ENCODE peak calls at places on chromosomes 4 and X, in four cellular contexts. F is psoas muscle, Q is HepG2, W is DND-41. L is an unnamed sample. For H3K36me3, the result is how much of the 10 kb centered on the place peaks cover.

GRCh38 chr4:142875117-142875516 is 29.0 kb upstream of the INPP4B start:
- DNase-seq in F (no peak), Q (peak), W (no peak), L (no peak)

GRCh38 chrX:110044531-110045249 is 41.8 kb downstream of the TMEM164 start:
- DNase-seq in F (no peak), Q (no peak), W (no peak), L (no peak)

GRCh38 chr4:10579700-10580099 is 104.9 kb downstream of the CLNK start:
- DNase-seq in F (no peak), Q (no peak), W (no peak), L (no peak)

GRCh38 chrX:11143931-11144678 is 33.0 kb downstream of the HCCS start:
- DNase-seq in F (peak), Q (peak), W (peak), L (peak)

GRCh38 chr4:71241467-71242401 is 97.1 kb upstream of the SLC4A4 start:
- DNase-seq in F (no peak), Q (no peak), W (no peak), L (peak)

GRCh38 chrX:1165535-1166196 is 46.8 kb downstream of the CRLF2 start:
- DNase-seq in F (no peak), Q (no peak), W (no peak), L (peak)

GRCh38 chr4:152488246-152488645 is 47.6 kb downstream of the FBXW7 start:
- DNase-seq in F (no peak), Q (no peak), W (no peak), L (no peak)

GRCh38 chr4:47145630-47146029 is 114.3 kb downstream of the GABRB1 start:
- DNase-seq in F (no peak), Q (peak), W (no peak), L (no peak)

GRCh38 chr4:47531241-47531953 is 46.3 kb downstream of the ATP10D start:
- DNase-seq in F (no peak), Q (peak), W (peak), L (peak)

GRCh38 chr4:140673729-140674128 is 82.5 kb downstream of the TBC1D9 start:
- DNase-seq in F (no peak), Q (no peak), W (no peak), L (no peak)

GRCh38 chrX:1601051-1601767 is 9.8 kb downstream of the AKAP17A start:
- DNase-seq in F (no peak), Q (no peak), W (no peak), L (no peak)

GRCh38 chr4:94711635-94712034 is 46.1 kb upstream of the BMPR1B start:
- DNase-seq in F (no peak), Q (no peak), W (no peak), L (no peak)

GRCh38 chrX:24759786-24760185 is 66.1 kb downstream of the POLA1 start:
- DNase-seq in F (no peak), Q (no peak), W (no peak), L (no peak)

GRCh38 chrX:108735087-108735679 is 1.2 kb downstream of the IRS4 start:
- DNase-seq in F (no peak), Q (no peak), W (no peak), L (no peak)

GRCh38 chr4:56235714-56236113 is 151.6 kb downstream of the AASDH start:
- DNase-seq in F (no peak), Q (no peak), W (no peak), L (no peak)

GRCh38 chr4:108596389-108596788 is 24.0 kb upstream of the RPL34 start:
- DNase-seq in F (no peak), Q (no peak), W (no peak), L (no peak)

GRCh38 chrX:11611965-11612364 is 53.8 kb downstream of the ARHGAP6 start:
- DNase-seq in F (no peak), Q (no peak), W (no peak), L (no peak)

GRCh38 chr4:8608714-8609391 is 16.3 kb downstream of the CPZ start:
- DNase-seq in F (no peak), Q (no peak), W (no peak), L (no peak)

GRCh38 chr4:139593091-139593564 is 37.1 kb upstream of the SETD7 start:
- DNase-seq in F (no peak), Q (peak), W (no peak), L (peak)

GRCh38 chr4:42605264-42605663 is 51.6 kb downstream of the ATP8A1 start:
- DNase-seq in F (no peak), Q (no peak), W (no peak), L (peak)

GRCh38 chr4:119672086-119672485 is 43.5 kb upstream of the PDE5A start:
- DNase-seq in F (no peak), Q (no peak), W (no peak), L (no peak)

GRCh38 chrX:44342866-44343265 is 606 bp downstream of the EFHC2 start:
- DNase-seq in F (no peak), Q (no peak), W (no peak), L (no peak)

GRCh38 chr4:55123791-55124190 is 1.6 kb downstream of the KDR start:
- DNase-seq in F (no peak), Q (no peak), W (no peak), L (no peak)

DNA sequence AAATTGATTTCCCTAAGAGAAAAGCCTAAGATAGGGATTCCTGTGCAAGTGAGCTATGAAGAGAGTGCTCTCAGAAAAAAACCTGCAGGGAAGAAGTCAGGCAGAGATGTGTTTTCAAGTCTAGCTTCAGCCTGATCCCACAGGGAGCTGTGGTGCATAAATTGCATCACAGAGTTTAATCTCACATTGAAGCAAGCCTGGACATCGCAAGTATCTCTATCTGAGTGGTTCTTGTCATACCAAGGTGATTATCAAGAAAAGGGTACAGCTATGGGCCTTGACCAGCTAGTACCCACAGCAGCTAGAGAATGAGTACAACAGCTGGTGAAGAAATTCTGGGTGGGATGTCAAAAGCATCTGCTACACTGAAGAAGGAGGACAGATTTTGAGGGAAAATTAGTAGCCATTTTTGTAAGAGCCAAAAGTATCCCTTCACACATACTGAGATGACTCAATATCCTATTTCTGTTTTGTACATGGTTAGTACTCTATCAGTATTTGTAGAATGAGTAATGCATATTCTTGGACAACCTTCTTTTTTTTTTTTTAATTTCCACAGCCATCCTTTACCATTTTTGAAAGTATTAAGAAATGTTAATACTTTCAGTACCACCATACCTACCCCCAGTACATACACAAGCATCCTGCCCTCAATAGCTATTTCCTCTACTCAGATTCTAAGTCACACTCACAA is 708.9 kb downstream of the IL1RAPL1 start:
- DNase-seq in F (no peak), Q (no peak), W (no peak), L (no peak)
- H3K27ac ChIP-seq in F (no peak), Q (no peak), W (no peak), L (no peak)

GRCh38 chr4:128298852-128299251 is 11.2 kb upstream of the PGRMC2 start:
- DNase-seq in F (no peak), Q (no peak), W (no peak), L (no peak)
- TF ChIP-seq CTCF in F (no peak), Q (no peak), W (peak), L (no peak)

GRCh38 chr4:174358410-174358809 is 74.7 kb downstream of the CEP44 start:
- DNase-seq in F (no peak), Q (no peak), W (no peak), L (no peak)
- H3K36me3 ChIP-seq in F (under half), Q (under half), W (under half), L (under half)

DNA sequence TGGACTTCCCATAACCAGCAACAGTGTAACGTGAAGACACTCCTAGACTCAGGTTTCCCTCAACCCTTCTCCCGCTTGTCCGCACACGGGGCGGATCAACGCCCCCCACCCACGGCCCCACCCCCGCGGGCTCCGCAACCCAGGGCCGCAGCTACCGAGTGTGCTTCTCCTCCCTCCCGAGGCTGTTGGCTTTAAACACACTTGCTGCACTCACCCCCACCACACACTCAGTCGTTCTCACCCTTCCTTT is 50.4 kb upstream of the BCOR start:
- DNase-seq in F (no peak), Q (no peak), W (no peak), L (no peak)
- H3K27ac ChIP-seq in F (no peak), Q (peak), W (peak), L (no peak)

L was measured in cardiac muscle cell.